ENCODE peak calls at places on chromosomes 13 and 19, in six cellular contexts. U is tibial nerve, M is sigmoid colon, X is SK-N-SH, C is stomach, O is A549. J is an unnamed sample.

GRCh38 chr19:43739836-43740235 is 14.9 kb downstream of the SMG9 start:
- DNase-seq in U (no peak), M (no peak), X (no peak), C (peak), O (no peak), J (peak)

GRCh38 chr19:58356236-58356970 is 3.1 kb upstream of the A1BG start:
- DNase-seq in U (no peak), M (peak), X (no peak), C (no peak), O (no peak), J (no peak)

GRCh38 chr13:24131749-24132148 is 28.8 kb upstream of the SPATA13 start:
- DNase-seq in U (no peak), M (no peak), X (no peak), C (no peak), O (no peak), J (no peak)

GRCh38 chr19:29539131-29539530 is 13.3 kb downstream of the VSTM2B start:
- DNase-seq in U (no peak), M (no peak), X (no peak), C (no peak), O (no peak), J (no peak)

GRCh38 chr13:41995946-41996345 is 35.0 kb upstream of the VWA8 start:
- DNase-seq in U (no peak), M (no peak), X (no peak), C (no peak), O (no peak), J (no peak)

GRCh38 chr19:58351996-58352755 is 1.1 kb downstream of the A1BG start:
- DNase-seq in U (no peak), M (no peak), X (no peak), C (no peak), O (no peak), J (no peak)

GRCh38 chr19:13623686-13624405 is 117.6 kb upstream of the CACNA1A start:
- DNase-seq in U (no peak), M (no peak), X (no peak), C (no peak), O (no peak), J (no peak)

GRCh38 chr13:95035311-95036109 is 265.7 kb downstream of the ABCC4 start:
- DNase-seq in U (no peak), M (no peak), X (no peak), C (no peak), O (no peak), J (no peak)

GRCh38 chr13:62653371-62653770 is 1237.7 kb upstream of the PCDH20 start:
- DNase-seq in U (no peak), M (no peak), X (no peak), C (no peak), O (no peak), J (no peak)

GRCh38 chr13:45786293-45786920 is 65.1 kb downstream of the SIAH3 start:
- DNase-seq in U (no peak), M (no peak), X (peak), C (peak), O (no peak), J (no peak)

GRCh38 chr13:27970382-27971235 is 1.5 kb upstream of the CDX2 start:
- DNase-seq in U (no peak), M (no peak), X (peak), C (peak), O (no peak), J (no peak)

GRCh38 chr19:31231181-31231580 is 118.1 kb downstream of the TSHZ3 start:
- DNase-seq in U (no peak), M (no peak), X (no peak), C (no peak), O (no peak), J (no peak)

DNA sequence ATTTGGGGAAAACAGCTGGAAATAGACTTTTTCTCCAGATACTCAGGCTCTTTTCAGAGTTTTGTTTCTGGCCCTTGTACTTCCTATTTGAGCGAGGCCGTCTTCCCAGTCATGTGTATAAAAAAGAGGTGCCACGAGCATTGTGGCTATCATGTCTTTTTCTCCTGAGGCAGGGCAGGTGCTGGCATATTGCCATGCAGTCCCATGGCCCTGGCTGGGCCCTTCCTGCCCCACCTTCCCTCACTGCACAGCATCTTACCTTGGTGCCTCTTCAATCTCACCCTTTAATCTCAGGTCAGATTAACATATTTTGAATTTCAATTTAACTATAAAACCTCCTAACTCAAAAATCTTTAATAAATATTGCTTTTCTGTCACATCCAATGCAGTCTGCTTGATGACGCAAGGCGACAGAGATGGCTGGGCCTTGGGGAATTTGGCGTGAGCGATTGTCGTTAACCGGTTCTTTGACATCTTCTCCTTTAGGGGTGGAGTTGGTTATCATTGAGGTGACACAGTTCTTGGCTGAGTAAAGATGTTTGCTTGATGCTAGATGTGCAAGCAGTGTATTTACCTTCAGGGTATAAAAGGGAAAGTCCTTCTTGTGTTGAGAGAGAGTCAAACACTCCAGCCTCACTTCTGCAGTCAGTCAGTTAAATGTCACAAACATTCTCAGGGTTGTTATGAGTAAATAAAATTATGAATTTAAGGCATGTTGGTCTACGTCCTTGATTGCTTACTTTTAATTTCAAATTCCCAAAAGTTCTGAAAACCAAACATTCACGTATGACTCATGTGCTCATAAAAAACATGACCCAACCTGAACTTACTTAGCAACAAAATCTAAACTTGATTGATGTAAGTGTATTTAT is 289.9 kb downstream of the MYO16 start:
- DNase-seq in U (no peak), M (no peak), X (no peak), C (no peak), O (peak), J (no peak)
- H3K4me3 ChIP-seq in U (no peak), M (no peak), X (no peak), C (no peak), O (no peak), J (no peak)

GRCh38 chr19:45681391-45682015 is 10.2 kb downstream of the SNRPD2 start:
- DNase-seq in U (peak), M (peak), X (peak), C (peak), O (peak), J (peak)
- TF ChIP-seq EP300 in U (no peak), M (no peak), X (no peak), C (no peak), O (no peak), J (no peak)

GRCh38 chr19:36572593-36573019 is 486 bp downstream of the ZNF529 start:
- DNase-seq in U (no peak), M (no peak), X (no peak), C (no peak), O (no peak), J (no peak)

GRCh38 chr19:36573948-36574726 is 1.0 kb upstream of the ZNF529 start:
- DNase-seq in U (no peak), M (no peak), X (no peak), C (peak), O (no peak), J (peak)

GRCh38 chr19:36574762-36575161 is 1.7 kb upstream of the ZNF529 start:
- DNase-seq in U (no peak), M (no peak), X (no peak), C (no peak), O (no peak), J (no peak)

GRCh38 chr19:36577271-36577996 is 4.3 kb upstream of the ZNF529 start:
- DNase-seq in U (no peak), M (no peak), X (no peak), C (no peak), O (no peak), J (no peak)

GRCh38 chr19:36573020-36573947 is at the start of gene ZNF529:
- DNase-seq in U (peak), M (peak), X (peak), C (peak), O (peak), J (peak)
- H3K4me3 ChIP-seq in U (peak), M (peak), X (peak), C (peak), O (peak), J (peak)

GRCh38 chr19:35437152-35437951 is 10.7 kb upstream of the FFAR2 start:
- DNase-seq in U (no peak), M (no peak), X (no peak), C (peak), O (no peak), J (peak)

GRCh38 chr19:35439921-35440320 is 8.1 kb upstream of the FFAR2 start:
- DNase-seq in U (no peak), M (no peak), X (no peak), C (no peak), O (no peak), J (no peak)

GRCh38 chr19:35438527-35438926 is 9.5 kb upstream of the FFAR2 start:
- DNase-seq in U (no peak), M (no peak), X (no peak), C (no peak), O (no peak), J (no peak)

GRCh38 chr19:35433448-35433847 is 14.6 kb upstream of the FFAR2 start:
- DNase-seq in U (no peak), M (no peak), X (no peak), C (no peak), O (no peak), J (no peak)

DNA sequence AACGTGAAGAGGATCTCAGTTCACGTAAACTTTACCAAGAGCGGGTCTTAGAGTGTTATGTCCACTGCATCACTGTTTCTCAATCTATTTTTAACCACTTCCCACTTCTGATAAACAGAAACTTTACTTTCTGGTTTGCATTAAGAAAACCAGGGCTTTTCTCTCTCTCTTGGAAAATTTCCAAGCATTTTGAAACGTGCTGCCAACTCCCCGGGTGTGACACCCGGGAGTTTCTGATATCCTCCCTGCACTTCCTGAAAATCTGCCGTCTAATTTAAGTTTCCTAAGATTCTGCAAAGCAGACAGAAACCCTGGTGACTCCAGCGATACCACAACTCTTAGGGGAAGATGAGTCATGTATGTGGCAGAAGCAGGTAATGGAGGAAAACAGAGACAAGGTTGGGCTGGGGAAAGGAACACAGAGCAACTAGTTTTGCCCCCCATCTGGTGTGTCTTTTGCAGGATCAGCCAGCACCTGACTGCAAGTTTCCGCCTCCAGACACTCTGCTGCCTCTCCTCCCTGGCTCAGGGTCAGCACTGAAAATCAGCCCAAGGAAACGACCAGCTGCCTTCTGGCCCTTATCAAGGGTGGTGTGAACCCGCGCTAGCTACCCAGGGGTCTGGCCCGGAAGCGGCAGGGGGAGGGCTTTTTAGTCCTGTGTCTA is 11.4 kb upstream of the FFAR2 start:
- DNase-seq in U (peak), M (no peak), X (no peak), C (peak), O (no peak), J (peak)
- TF ChIP-seq EP300 in U (no peak), M (no peak), X (no peak), C (no peak), O (no peak), J (no peak)

J was measured in transverse colon.